ENCODE peak calls at places on chromosomes 16 and 17, in six cellular contexts. G is adrenal gland, R is glutamatergic neuron, A is lung, H is fibroblast of mammary gland, Y is thoracic aorta. Q is an unnamed sample.
A peak's percentile ranks its signal among the peaks of the same experiment; 100 is the strongest.

GRCh38 chr17:2264023-2264860 is 39.3 kb downstream of the SMG6 start:
- DNase-seq in R (no peak), A (no peak), Y (no peak), H (peak; percentile 56), G (no peak), Q (no peak)

GRCh38 chr17:75325827-75326586 is 36.8 kb upstream of the SLC25A19 start:
- DNase-seq in R (no peak), H (peak; percentile 54), A (no peak), Y (no peak), G (no peak), Q (no peak)

GRCh38 chr17:9202572-9202971 is 181.3 kb downstream of the NTN1 start:
- DNase-seq in A (no peak), G (no peak), H (peak; percentile 45), Y (no peak), R (no peak), Q (no peak)

GRCh38 chr16:30491744-30492308 is 19.3 kb downstream of the ITGAL start:
- DNase-seq in R (no peak), A (no peak), G (peak; percentile 56), Y (no peak), H (peak; percentile 80), Q (no peak)

GRCh38 chr17:55005520-55005919 is 37.0 kb downstream of the STXBP4 start:
- DNase-seq in A (no peak), Y (no peak), R (no peak), G (no peak), H (peak; percentile 32), Q (no peak)

GRCh38 chr17:29341726-29342125 is 47.8 kb upstream of the NUFIP2 start:
- DNase-seq in Y (no peak), H (peak; percentile 47), A (no peak), G (no peak), R (no peak), Q (no peak)

GRCh38 chr17:18040287-18040858 is 1.2 kb downstream of the GID4 start:
- DNase-seq in H (no peak), A (no peak), G (no peak), Y (no peak), R (peak; percentile 18), Q (no peak)

GRCh38 chr16:2150418-2151187 is 2.2 kb downstream of the RAB26 start:
- DNase-seq in R (peak; percentile 96), H (peak; percentile 73), G (no peak), A (no peak), Y (no peak), Q (no peak)

GRCh38 chr16:14013571-14014283 is 57.4 kb upstream of the MRTFB start:
- DNase-seq in H (peak; percentile 99), A (peak; percentile 42), Y (peak; percentile 11), R (no peak), G (no peak), Q (no peak)

GRCh38 chr17:18246880-18247612 is 11.5 kb downstream of the FLII start:
- DNase-seq in A (peak; percentile 86), Y (no peak), R (peak; percentile 85), G (peak; percentile 86), H (peak; percentile 44), Q (peak; percentile 50)

GRCh38 chr17:413016-413350 is 60.4 kb upstream of the RPH3AL start:
- DNase-seq in H (no peak), Y (no peak), A (no peak), R (no peak), G (no peak), Q (no peak)

GRCh38 chr16:5025171-5025632 is 8.5 kb downstream of the NAGPA start:
- DNase-seq in R (peak; percentile 79), Y (no peak), A (no peak), H (no peak), G (no peak), Q (peak; percentile 55)

GRCh38 chr16:79500305-79500704 is 100.2 kb downstream of the MAF start:
- DNase-seq in G (no peak), Y (no peak), R (no peak), H (no peak), A (no peak), Q (no peak)

GRCh38 chr17:55289106-55289446 is 24.3 kb downstream of the HLF start:
- DNase-seq in H (no peak), Y (no peak), G (no peak), A (no peak), R (no peak), Q (no peak)

GRCh38 chr16:70635356-70636016 is 10.9 kb upstream of the IL34 start:
- DNase-seq in G (no peak), Y (no peak), H (peak; percentile 75), R (no peak), A (no peak), Q (no peak)

GRCh38 chr16:74743668-74744299 is 30.8 kb downstream of the FA2H start:
- DNase-seq in A (peak; percentile 91), R (no peak), H (peak; percentile 65), Y (no peak), G (peak; percentile 68), Q (no peak)

GRCh38 chr16:30882429-30883310 is 11.2 kb downstream of the BCL7C start:
- DNase-seq in A (no peak), G (no peak), R (no peak), Y (no peak), H (no peak), Q (no peak)

GRCh38 chr16:81885976-81886586 is 107.0 kb downstream of the PLCG2 start:
- DNase-seq in A (no peak), H (peak; percentile 29), G (no peak), R (no peak), Y (no peak), Q (peak; percentile 59)

GRCh38 chr17:17503566-17504130 is 7.5 kb upstream of the RASD1 start:
- DNase-seq in G (no peak), H (no peak), A (no peak), R (peak; percentile 14), Y (no peak), Q (no peak)

GRCh38 chr17:76791053-76791980 is 53.4 kb downstream of the MFSD11 start:
- DNase-seq in G (no peak), H (peak; percentile 54), R (no peak), Y (no peak), A (no peak), Q (no peak)

DNA sequence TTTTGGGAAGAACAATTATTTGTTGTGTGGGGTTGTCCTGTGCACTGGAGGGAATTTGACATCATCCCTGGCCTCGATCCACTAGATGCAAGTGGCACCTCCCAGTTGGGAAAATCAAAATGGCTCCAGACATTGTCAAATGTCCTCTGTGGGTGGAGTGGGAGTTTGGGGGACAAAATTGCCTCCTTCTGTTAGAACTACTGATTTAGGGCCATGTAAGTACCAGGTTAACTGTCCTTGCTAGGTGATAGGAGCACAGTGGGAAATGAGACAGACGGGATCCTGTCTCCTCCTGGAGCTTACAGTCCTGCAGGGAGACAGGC is 56.8 kb downstream of the ARHGAP23 start:
- DNase-seq in H (no peak), G (no peak), A (no peak), R (no peak), Y (no peak), Q (no peak)
- TF ChIP-seq CTCF in H (no peak), G (no peak), A (no peak), R (no peak), Y (no peak), Q (no peak)

GRCh38 chr16:67028167-67028554 is 788 bp upstream of the CBFB start:
- DNase-seq in Y (no peak), H (no peak), R (no peak), A (no peak), G (no peak), Q (no peak)

GRCh38 chr16:67029249-67030096 is 524 bp downstream of the CBFB start:
- DNase-seq in Y (no peak), R (peak; percentile 35), H (peak; percentile 48), A (peak; percentile 58), G (peak; percentile 53), Q (peak; percentile 53)

GRCh38 chr16:67027046-67027445 is 1.9 kb upstream of the CBFB start:
- DNase-seq in H (no peak), Y (no peak), A (no peak), G (no peak), R (no peak), Q (no peak)

GRCh38 chr16:67030221-67030962 is 1.4 kb downstream of the CBFB start:
- DNase-seq in R (no peak), H (no peak), G (no peak), A (no peak), Y (no peak), Q (no peak)

DNA sequence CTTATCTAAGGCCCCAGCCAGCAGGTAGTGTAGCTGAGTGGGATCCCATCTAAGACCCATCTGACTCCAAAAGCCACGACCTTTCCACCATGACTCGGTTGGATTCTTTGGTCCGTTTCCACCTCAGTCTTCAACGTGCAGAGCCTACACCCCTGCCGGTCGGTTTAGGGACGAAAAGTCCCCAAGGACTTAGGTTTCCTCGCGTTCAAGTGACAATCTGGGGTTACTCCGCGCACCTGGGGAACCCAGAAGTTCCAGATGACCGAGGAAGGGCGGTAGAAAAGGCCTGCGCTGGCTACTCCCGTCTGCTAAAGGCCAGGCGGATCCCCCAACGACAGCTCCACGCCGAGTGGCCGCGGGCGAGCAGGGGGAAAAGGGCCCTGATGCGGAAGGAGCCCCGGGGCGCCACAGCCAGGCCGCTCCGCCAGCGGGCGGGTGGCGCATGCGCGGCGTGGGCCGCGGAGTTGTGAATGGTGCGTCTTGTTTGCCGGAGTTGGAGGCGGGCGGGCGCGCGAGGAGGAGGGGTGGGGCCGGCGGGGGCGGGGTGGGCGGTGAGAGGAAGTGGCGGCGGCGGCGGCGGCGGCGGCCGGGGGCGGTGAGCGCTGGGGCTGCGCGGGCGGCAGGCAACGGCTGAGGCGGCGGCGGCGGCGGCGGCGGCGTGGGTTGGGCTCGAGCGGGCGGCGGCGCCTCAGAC is at the start of gene CBFB:
- DNase-seq in H (peak; percentile 88), G (peak; percentile 91), R (peak; percentile 93), Y (peak; percentile 69), A (peak; percentile 92), Q (peak; percentile 91)
- TF ChIP-seq CTCF in H (no peak), G (peak; percentile 12), R (no peak), Y (no peak), A (no peak), Q (no peak)

GRCh38 chr16:56401482-56401881 is 23.9 kb downstream of the AMFR start:
- DNase-seq in A (no peak), R (peak; percentile 41), G (no peak), H (no peak), Y (no peak), Q (peak; percentile 31)
- TF ChIP-seq CTCF in A (no peak), R (peak; percentile 49), G (peak; percentile 18), H (peak; percentile 26), Y (no peak), Q (peak; percentile 13)

GRCh38 chr16:58435779-58436178 is 43.5 kb downstream of the GINS3 start:
- DNase-seq in A (no peak), H (no peak), G (no peak), R (no peak), Y (no peak), Q (no peak)
- TF ChIP-seq CTCF in A (no peak), H (no peak), G (no peak), R (no peak), Y (no peak), Q (no peak)

DNA sequence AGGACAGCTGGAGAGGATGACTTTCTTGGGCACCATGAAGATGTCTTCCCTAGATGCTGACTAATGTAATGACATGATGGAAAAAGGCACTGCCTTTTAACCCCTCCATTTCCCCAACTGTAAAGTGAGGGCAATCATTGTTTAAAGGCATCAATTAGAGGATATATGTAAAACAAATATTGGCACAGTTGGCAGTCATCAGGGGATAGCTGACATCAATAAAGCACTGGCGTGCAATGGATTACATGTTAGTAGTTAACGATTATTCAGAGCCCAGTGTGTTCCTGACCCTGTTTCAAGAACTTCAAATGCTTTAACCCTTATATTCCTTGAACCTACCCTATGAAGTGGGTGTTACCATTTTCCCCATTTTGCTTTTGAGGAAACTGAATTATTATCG is 100.7 kb downstream of the TMEM114 start:
- DNase-seq in A (no peak), R (no peak), G (no peak), H (no peak), Y (no peak), Q (no peak)
- TF ChIP-seq CTCF in A (no peak), R (no peak), G (no peak), H (no peak), Y (no peak), Q (no peak)

GRCh38 chr16:56349086-56349415 is 76.3 kb downstream of the AMFR start:
- DNase-seq in G (no peak), Y (no peak), A (no peak), H (no peak), R (no peak), Q (no peak)
- TF ChIP-seq CTCF in G (no peak), Y (no peak), A (no peak), H (no peak), R (peak; percentile 10), Q (no peak)